ENCODE peak calls at places on chromosomes 16 and 17, in seven cellular contexts. One of them, this sample, is unnamed.

GRCh38 chr16:68972008-68972407 is 128.7 kb downstream of the TANGO6 start:
- DNase-seq in bronchial epithelial cell: no peak
- DNase-seq in tibial artery: no peak
- DNase-seq in sigmoid colon: no peak
- DNase-seq in testis: no peak
- DNase-seq in body of pancreas: no peak
- DNase-seq in stomach: no peak
- DNase-seq in this sample: no peak

GRCh38 chr17:77944390-77945222 is 13.9 kb upstream of the TNRC6C start:
- DNase-seq in testis: no peak
- DNase-seq in tibial artery: no peak
- DNase-seq in sigmoid colon: no peak
- DNase-seq in body of pancreas: no peak
- DNase-seq in bronchial epithelial cell: no peak
- DNase-seq in stomach: no peak
- DNase-seq in this sample: no peak

GRCh38 chr17:18246880-18247612 is 11.5 kb downstream of the FLII start:
- DNase-seq in testis: peak; percentile 90
- DNase-seq in tibial artery: no peak
- DNase-seq in sigmoid colon: peak; percentile 81
- DNase-seq in stomach: peak; percentile 95
- DNase-seq in bronchial epithelial cell: peak; percentile 82
- DNase-seq in body of pancreas: peak; percentile 82
- DNase-seq in this sample: peak; percentile 93

GRCh38 chr17:44760474-44761308 is 1.9 kb downstream of the ADAM11 start:
- DNase-seq in bronchial epithelial cell: no peak
- DNase-seq in sigmoid colon: no peak
- DNase-seq in testis: no peak
- DNase-seq in body of pancreas: no peak
- DNase-seq in stomach: no peak
- DNase-seq in tibial artery: no peak
- DNase-seq in this sample: no peak

GRCh38 chr17:73941919-73942530 is 261.5 kb upstream of the RPL38 start:
- DNase-seq in bronchial epithelial cell: no peak
- DNase-seq in sigmoid colon: no peak
- DNase-seq in body of pancreas: no peak
- DNase-seq in testis: no peak
- DNase-seq in stomach: no peak
- DNase-seq in tibial artery: no peak
- DNase-seq in this sample: no peak

GRCh38 chr16:85513649-85514048 is 99.5 kb upstream of the GSE1 start:
- DNase-seq in stomach: no peak
- DNase-seq in body of pancreas: no peak
- DNase-seq in sigmoid colon: no peak
- DNase-seq in tibial artery: no peak
- DNase-seq in testis: no peak
- DNase-seq in bronchial epithelial cell: no peak
- DNase-seq in this sample: no peak

GRCh38 chr16:2296662-2297505 is 29.0 kb upstream of the RNPS1 start:
- DNase-seq in body of pancreas: peak; percentile 66
- DNase-seq in testis: peak; percentile 88
- DNase-seq in tibial artery: no peak
- DNase-seq in stomach: peak; percentile 47
- DNase-seq in sigmoid colon: no peak
- DNase-seq in bronchial epithelial cell: peak; percentile 4
- DNase-seq in this sample: no peak

GRCh38 chr17:61488878-61489718 is 36.9 kb downstream of the TBX4 start:
- DNase-seq in sigmoid colon: no peak
- DNase-seq in testis: no peak
- DNase-seq in stomach: peak; percentile 61
- DNase-seq in bronchial epithelial cell: peak; percentile 50
- DNase-seq in body of pancreas: peak; percentile 68
- DNase-seq in tibial artery: no peak
- DNase-seq in this sample: no peak

GRCh38 chr17:50507871-50508572 is at the start of gene MYCBPAP:
- DNase-seq in body of pancreas: peak; percentile 77
- DNase-seq in sigmoid colon: peak; percentile 92
- DNase-seq in testis: peak; percentile 92
- DNase-seq in tibial artery: peak; percentile 83
- DNase-seq in stomach: peak; percentile 87
- DNase-seq in bronchial epithelial cell: no peak
- DNase-seq in this sample: peak; percentile 88

GRCh38 chr16:22427556-22427955 is 53.1 kb upstream of the CDR2 start:
- DNase-seq in testis: peak; percentile 31
- DNase-seq in bronchial epithelial cell: no peak
- DNase-seq in body of pancreas: no peak
- DNase-seq in sigmoid colon: no peak
- DNase-seq in stomach: no peak
- DNase-seq in tibial artery: no peak
- DNase-seq in this sample: no peak

GRCh38 chr17:32621612-32622312 is 135.0 kb downstream of the CDK5R1 start:
- DNase-seq in testis: no peak
- DNase-seq in sigmoid colon: no peak
- DNase-seq in tibial artery: no peak
- DNase-seq in stomach: no peak
- DNase-seq in body of pancreas: no peak
- DNase-seq in bronchial epithelial cell: peak; percentile 91
- DNase-seq in this sample: no peak

GRCh38 chr16:2852731-2853507 is 5.1 kb downstream of the PRSS22 start:
- DNase-seq in tibial artery: no peak
- DNase-seq in sigmoid colon: no peak
- DNase-seq in bronchial epithelial cell: no peak
- DNase-seq in body of pancreas: no peak
- DNase-seq in testis: no peak
- DNase-seq in stomach: no peak
- DNase-seq in this sample: no peak

GRCh38 chr17:17876959-17877547 is 40.3 kb upstream of the SREBF1 start:
- DNase-seq in body of pancreas: peak; percentile 59
- DNase-seq in testis: peak; percentile 39
- DNase-seq in sigmoid colon: peak; percentile 85
- DNase-seq in bronchial epithelial cell: peak; percentile 33
- DNase-seq in tibial artery: peak; percentile 67
- DNase-seq in stomach: peak; percentile 63
- DNase-seq in this sample: peak; percentile 59

GRCh38 chr17:12088035-12088434 is 67.4 kb downstream of the MAP2K4 start:
- DNase-seq in testis: no peak
- DNase-seq in stomach: no peak
- DNase-seq in bronchial epithelial cell: no peak
- DNase-seq in tibial artery: no peak
- DNase-seq in body of pancreas: no peak
- DNase-seq in sigmoid colon: no peak
- DNase-seq in this sample: no peak

GRCh38 chr17:45131616-45132301 is 556 bp downstream of the PLCD3 start:
- DNase-seq in bronchial epithelial cell: no peak
- DNase-seq in testis: peak; percentile 63
- DNase-seq in tibial artery: no peak
- DNase-seq in stomach: peak; percentile 48
- DNase-seq in body of pancreas: peak; percentile 41
- DNase-seq in sigmoid colon: peak; percentile 79
- DNase-seq in this sample: peak; percentile 68

GRCh38 chr17:27620721-27621120 is 10.3 kb upstream of the LGALS9 start:
- DNase-seq in testis: no peak
- DNase-seq in sigmoid colon: no peak
- DNase-seq in bronchial epithelial cell: no peak
- DNase-seq in tibial artery: no peak
- DNase-seq in body of pancreas: no peak
- DNase-seq in stomach: no peak
- DNase-seq in this sample: no peak

GRCh38 chr17:44315760-44316731 is 7.6 kb downstream of the RUNDC3A start:
- DNase-seq in testis: no peak
- DNase-seq in stomach: no peak
- DNase-seq in tibial artery: no peak
- DNase-seq in sigmoid colon: no peak
- DNase-seq in body of pancreas: no peak
- DNase-seq in bronchial epithelial cell: no peak
- DNase-seq in this sample: no peak

GRCh38 chr17:78986048-78986648 is 6.4 kb upstream of the LGALS3BP start:
- DNase-seq in body of pancreas: peak; percentile 66
- DNase-seq in testis: peak; percentile 73
- DNase-seq in bronchial epithelial cell: no peak
- DNase-seq in tibial artery: no peak
- DNase-seq in sigmoid colon: no peak
- DNase-seq in stomach: peak; percentile 68
- DNase-seq in this sample: no peak
- TF ChIP-seq CTCF in body of pancreas: peak; percentile 49
- TF ChIP-seq CTCF in testis: no peak
- TF ChIP-seq CTCF in bronchial epithelial cell: peak; percentile 22
- TF ChIP-seq CTCF in tibial artery: peak; percentile 20
- TF ChIP-seq CTCF in sigmoid colon: no peak
- TF ChIP-seq CTCF in stomach: peak; percentile 21
- TF ChIP-seq CTCF in this sample: peak; percentile 37

GRCh38 chr16:81369888-81370504 is 55.2 kb downstream of the GAN start:
- DNase-seq in stomach: no peak
- DNase-seq in bronchial epithelial cell: no peak
- DNase-seq in body of pancreas: no peak
- DNase-seq in testis: no peak
- DNase-seq in sigmoid colon: no peak
- DNase-seq in tibial artery: no peak
- DNase-seq in this sample: no peak

GRCh38 chr16:81366316-81366932 is 51.7 kb downstream of the GAN start:
- DNase-seq in testis: no peak
- DNase-seq in body of pancreas: no peak
- DNase-seq in tibial artery: no peak
- DNase-seq in stomach: no peak
- DNase-seq in bronchial epithelial cell: peak; percentile 58
- DNase-seq in sigmoid colon: no peak
- DNase-seq in this sample: no peak

GRCh38 chr16:81367821-81368220 is 53.1 kb downstream of the GAN start:
- DNase-seq in stomach: no peak
- DNase-seq in tibial artery: no peak
- DNase-seq in body of pancreas: no peak
- DNase-seq in bronchial epithelial cell: no peak
- DNase-seq in testis: no peak
- DNase-seq in sigmoid colon: no peak
- DNase-seq in this sample: no peak

GRCh38 chr16:81374514-81374913 is 59.8 kb downstream of the GAN start:
- DNase-seq in testis: no peak
- DNase-seq in body of pancreas: no peak
- DNase-seq in stomach: no peak
- DNase-seq in tibial artery: no peak
- DNase-seq in bronchial epithelial cell: no peak
- DNase-seq in sigmoid colon: no peak
- DNase-seq in this sample: no peak

DNA sequence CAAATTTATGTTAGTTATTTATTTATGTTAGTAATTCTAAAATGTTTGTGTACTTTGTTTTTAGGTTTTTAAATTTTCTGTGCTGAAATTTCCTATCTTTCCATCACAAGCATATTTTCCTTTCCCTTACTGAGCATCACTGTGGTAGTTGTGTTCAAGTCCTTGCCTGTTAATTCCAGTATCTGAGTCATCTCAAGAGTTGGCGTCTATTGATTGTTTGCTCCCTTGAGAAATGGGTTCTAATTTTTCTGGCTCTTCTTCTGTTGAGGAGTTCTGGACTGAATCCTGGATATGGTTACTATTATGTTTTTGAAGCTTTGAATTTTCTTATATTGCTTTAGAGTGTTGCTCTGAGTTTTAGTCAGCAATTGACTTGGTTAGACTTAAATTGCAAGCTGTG is 56.3 kb downstream of the GAN start:
- DNase-seq in body of pancreas: no peak
- DNase-seq in bronchial epithelial cell: peak; percentile 72
- DNase-seq in testis: no peak
- DNase-seq in stomach: no peak
- DNase-seq in tibial artery: no peak
- DNase-seq in sigmoid colon: no peak
- DNase-seq in this sample: no peak
- H3K36me3 ChIP-seq in body of pancreas: no peaks in the 10 kb centered on the region
- H3K36me3 ChIP-seq in bronchial epithelial cell: peaks cover 8% of the 10 kb centered on the region
- H3K36me3 ChIP-seq in testis: no peaks in the 10 kb centered on the region
- H3K36me3 ChIP-seq in stomach: peaks cover 78% of the 10 kb centered on the region
- H3K36me3 ChIP-seq in tibial artery: peaks cover 4% of the 10 kb centered on the region
- H3K36me3 ChIP-seq in sigmoid colon: no peaks in the 10 kb centered on the region
- H3K36me3 ChIP-seq in this sample: peaks cover 35% of the 10 kb centered on the region

GRCh38 chr16:84088695-84089395 is 27.9 kb downstream of the MBTPS1 start:
- DNase-seq in testis: no peak
- DNase-seq in body of pancreas: no peak
- DNase-seq in sigmoid colon: no peak
- DNase-seq in bronchial epithelial cell: no peak
- DNase-seq in tibial artery: no peak
- DNase-seq in stomach: peak; percentile 44
- DNase-seq in this sample: no peak
- TF ChIP-seq CTCF in testis: no peak
- TF ChIP-seq CTCF in body of pancreas: no peak
- TF ChIP-seq CTCF in sigmoid colon: no peak
- TF ChIP-seq CTCF in bronchial epithelial cell: peak; percentile 18
- TF ChIP-seq CTCF in tibial artery: no peak
- TF ChIP-seq CTCF in stomach: no peak
- TF ChIP-seq CTCF in this sample: no peak

GRCh38 chr16:49436181-49436580 is 62.6 kb downstream of the C16orf78 start:
- DNase-seq in sigmoid colon: peak; percentile 4
- DNase-seq in body of pancreas: no peak
- DNase-seq in stomach: no peak
- DNase-seq in bronchial epithelial cell: no peak
- DNase-seq in tibial artery: no peak
- DNase-seq in testis: no peak
- DNase-seq in this sample: no peak

GRCh38 chr16:49439676-49440075 is 66.1 kb downstream of the C16orf78 start:
- DNase-seq in tibial artery: no peak
- DNase-seq in bronchial epithelial cell: no peak
- DNase-seq in sigmoid colon: peak; percentile 38
- DNase-seq in stomach: no peak
- DNase-seq in body of pancreas: no peak
- DNase-seq in testis: no peak
- DNase-seq in this sample: no peak

GRCh38 chr16:49439050-49439449 is 65.4 kb downstream of the C16orf78 start:
- DNase-seq in body of pancreas: no peak
- DNase-seq in sigmoid colon: peak; percentile 19
- DNase-seq in bronchial epithelial cell: no peak
- DNase-seq in stomach: no peak
- DNase-seq in testis: no peak
- DNase-seq in tibial artery: no peak
- DNase-seq in this sample: no peak

GRCh38 chr16:49434733-49435132 is 61.1 kb downstream of the C16orf78 start:
- DNase-seq in sigmoid colon: peak; percentile 21
- DNase-seq in bronchial epithelial cell: no peak
- DNase-seq in stomach: no peak
- DNase-seq in body of pancreas: no peak
- DNase-seq in tibial artery: no peak
- DNase-seq in testis: no peak
- DNase-seq in this sample: no peak

DNA sequence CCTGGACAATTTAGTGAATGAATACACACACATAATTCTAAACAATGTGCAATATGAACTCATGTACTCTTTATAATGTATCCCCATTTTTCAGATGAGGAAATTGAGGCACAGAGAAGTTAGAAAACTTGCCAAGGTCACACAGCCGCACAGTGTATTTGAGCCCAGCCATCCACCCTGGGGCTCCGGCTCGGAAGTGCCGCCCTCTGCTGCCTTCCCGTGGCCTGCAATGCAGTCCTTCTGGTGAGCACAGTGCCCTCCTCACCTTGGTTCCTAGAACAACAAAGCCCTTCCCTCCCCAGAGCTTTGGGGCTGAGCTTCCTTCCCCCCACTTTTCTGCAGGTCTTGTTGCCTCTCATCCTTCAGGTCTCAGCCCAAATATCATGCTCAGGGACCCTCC is 63.7 kb downstream of the C16orf78 start:
- DNase-seq in tibial artery: no peak
- DNase-seq in testis: no peak
- DNase-seq in bronchial epithelial cell: no peak
- DNase-seq in sigmoid colon: peak; percentile 27
- DNase-seq in body of pancreas: no peak
- DNase-seq in stomach: no peak
- DNase-seq in this sample: no peak
- H3K36me3 ChIP-seq in tibial artery: no peaks in the 10 kb centered on the region
- H3K36me3 ChIP-seq in testis: no peaks in the 10 kb centered on the region
- H3K36me3 ChIP-seq in bronchial epithelial cell: no peaks in the 10 kb centered on the region
- H3K36me3 ChIP-seq in sigmoid colon: no peaks in the 10 kb centered on the region
- H3K36me3 ChIP-seq in body of pancreas: no peaks in the 10 kb centered on the region
- H3K36me3 ChIP-seq in stomach: no peaks in the 10 kb centered on the region
- H3K36me3 ChIP-seq in this sample: no peaks in the 10 kb centered on the region

GRCh38 chr17:5785867-5786509 is 201.7 kb upstream of the NLRP1 start:
- DNase-seq in stomach: no peak
- DNase-seq in bronchial epithelial cell: peak; percentile 27
- DNase-seq in tibial artery: no peak
- DNase-seq in sigmoid colon: no peak
- DNase-seq in testis: no peak
- DNase-seq in body of pancreas: no peak
- DNase-seq in this sample: no peak
- TF ChIP-seq CTCF in stomach: no peak
- TF ChIP-seq CTCF in bronchial epithelial cell: no peak
- TF ChIP-seq CTCF in tibial artery: no peak
- TF ChIP-seq CTCF in sigmoid colon: no peak
- TF ChIP-seq CTCF in testis: no peak
- TF ChIP-seq CTCF in body of pancreas: no peak
- TF ChIP-seq CTCF in this sample: no peak

This sample was measured in lower lobe of right lung.